ENCODE peak calls at places on chromosome 15, in nine cellular contexts. One of them, this sample, is unnamed.

GRCh38 chr15:89317188-89317720 is 17.4 kb downstream of the POLG start:
- DNase-seq in lower leg skin: no peak
- DNase-seq in osteocyte: no peak
- DNase-seq in neural progenitor cell: no peak
- DNase-seq in heart right ventricle: no peak
- DNase-seq in heart left ventricle: no peak
- DNase-seq in WERI-Rb-1: no peak
- DNase-seq in hepatocyte: no peak
- DNase-seq in cardiac muscle cell: no peak
- DNase-seq in this sample: no peak

GRCh38 chr15:40344631-40345120 is 3.9 kb upstream of the CCDC9B start:
- DNase-seq in hepatocyte: peak
- DNase-seq in cardiac muscle cell: peak
- DNase-seq in WERI-Rb-1: peak
- DNase-seq in heart left ventricle: peak
- DNase-seq in osteocyte: no peak
- DNase-seq in neural progenitor cell: peak
- DNase-seq in heart right ventricle: peak
- DNase-seq in lower leg skin: no peak
- DNase-seq in this sample: peak

GRCh38 chr15:85141601-85142185 is 160.0 kb downstream of the PDE8A start:
- DNase-seq in neural progenitor cell: no peak
- DNase-seq in heart left ventricle: no peak
- DNase-seq in heart right ventricle: no peak
- DNase-seq in WERI-Rb-1: no peak
- DNase-seq in lower leg skin: no peak
- DNase-seq in cardiac muscle cell: no peak
- DNase-seq in osteocyte: no peak
- DNase-seq in hepatocyte: no peak
- DNase-seq in this sample: no peak

GRCh38 chr15:95302206-95302605 is 1028.3 kb upstream of the NR2F2 start:
- DNase-seq in neural progenitor cell: no peak
- DNase-seq in osteocyte: no peak
- DNase-seq in hepatocyte: no peak
- DNase-seq in heart left ventricle: no peak
- DNase-seq in lower leg skin: no peak
- DNase-seq in heart right ventricle: no peak
- DNase-seq in WERI-Rb-1: no peak
- DNase-seq in cardiac muscle cell: peak
- DNase-seq in this sample: no peak

GRCh38 chr15:88897456-88898194 is 2.3 kb upstream of the HAPLN3 start:
- DNase-seq in lower leg skin: peak
- DNase-seq in hepatocyte: peak
- DNase-seq in heart left ventricle: peak
- DNase-seq in neural progenitor cell: peak
- DNase-seq in heart right ventricle: peak
- DNase-seq in osteocyte: peak
- DNase-seq in WERI-Rb-1: peak
- DNase-seq in cardiac muscle cell: peak
- DNase-seq in this sample: peak

GRCh38 chr15:98923579-98923978 is 84.0 kb downstream of the PGPEP1L start:
- DNase-seq in heart left ventricle: no peak
- DNase-seq in hepatocyte: no peak
- DNase-seq in heart right ventricle: no peak
- DNase-seq in cardiac muscle cell: no peak
- DNase-seq in osteocyte: no peak
- DNase-seq in WERI-Rb-1: no peak
- DNase-seq in neural progenitor cell: no peak
- DNase-seq in lower leg skin: peak
- DNase-seq in this sample: no peak

GRCh38 chr15:71207141-71207540 is 91.9 kb downstream of the THSD4 start:
- DNase-seq in hepatocyte: no peak
- DNase-seq in neural progenitor cell: no peak
- DNase-seq in lower leg skin: peak
- DNase-seq in cardiac muscle cell: no peak
- DNase-seq in WERI-Rb-1: no peak
- DNase-seq in osteocyte: no peak
- DNase-seq in heart right ventricle: no peak
- DNase-seq in heart left ventricle: no peak
- DNase-seq in this sample: no peak

GRCh38 chr15:48384616-48385015 is 53.4 kb downstream of the DUT start:
- DNase-seq in heart right ventricle: no peak
- DNase-seq in heart left ventricle: no peak
- DNase-seq in WERI-Rb-1: no peak
- DNase-seq in hepatocyte: no peak
- DNase-seq in neural progenitor cell: no peak
- DNase-seq in cardiac muscle cell: no peak
- DNase-seq in osteocyte: peak
- DNase-seq in lower leg skin: no peak
- DNase-seq in this sample: no peak

GRCh38 chr15:42915654-42916053 is 4.9 kb downstream of the TTBK2 start:
- DNase-seq in osteocyte: no peak
- DNase-seq in WERI-Rb-1: no peak
- DNase-seq in lower leg skin: no peak
- DNase-seq in heart left ventricle: no peak
- DNase-seq in cardiac muscle cell: no peak
- DNase-seq in hepatocyte: no peak
- DNase-seq in neural progenitor cell: no peak
- DNase-seq in heart right ventricle: no peak
- DNase-seq in this sample: no peak

GRCh38 chr15:42679285-42680141 is 57.4 kb downstream of the CDAN1 start:
- DNase-seq in heart right ventricle: peak
- DNase-seq in hepatocyte: no peak
- DNase-seq in WERI-Rb-1: no peak
- DNase-seq in heart left ventricle: no peak
- DNase-seq in neural progenitor cell: no peak
- DNase-seq in osteocyte: no peak
- DNase-seq in cardiac muscle cell: no peak
- DNase-seq in lower leg skin: no peak
- DNase-seq in this sample: no peak

GRCh38 chr15:89917442-89918085 is 4.8 kb upstream of the ARPIN start:
- DNase-seq in WERI-Rb-1: peak
- DNase-seq in heart left ventricle: no peak
- DNase-seq in cardiac muscle cell: no peak
- DNase-seq in lower leg skin: no peak
- DNase-seq in neural progenitor cell: no peak
- DNase-seq in heart right ventricle: no peak
- DNase-seq in osteocyte: no peak
- DNase-seq in hepatocyte: no peak
- DNase-seq in this sample: no peak

GRCh38 chr15:48191574-48192225 is at the start of gene CTXN2:
- DNase-seq in hepatocyte: peak
- DNase-seq in heart right ventricle: no peak
- DNase-seq in neural progenitor cell: peak
- DNase-seq in WERI-Rb-1: no peak
- DNase-seq in osteocyte: no peak
- DNase-seq in lower leg skin: no peak
- DNase-seq in cardiac muscle cell: no peak
- DNase-seq in heart left ventricle: no peak
- DNase-seq in this sample: no peak

GRCh38 chr15:67998599-67999122 is 55.5 kb upstream of the PIAS1 start:
- DNase-seq in heart right ventricle: no peak
- DNase-seq in cardiac muscle cell: peak
- DNase-seq in WERI-Rb-1: no peak
- DNase-seq in heart left ventricle: no peak
- DNase-seq in hepatocyte: no peak
- DNase-seq in osteocyte: no peak
- DNase-seq in lower leg skin: peak
- DNase-seq in neural progenitor cell: no peak
- DNase-seq in this sample: no peak

GRCh38 chr15:63136742-63137141 is 15.1 kb downstream of the LACTB start:
- DNase-seq in neural progenitor cell: no peak
- DNase-seq in osteocyte: no peak
- DNase-seq in cardiac muscle cell: no peak
- DNase-seq in heart right ventricle: no peak
- DNase-seq in WERI-Rb-1: no peak
- DNase-seq in lower leg skin: no peak
- DNase-seq in heart left ventricle: no peak
- DNase-seq in hepatocyte: no peak
- DNase-seq in this sample: no peak

GRCh38 chr15:56249080-56249479 is 5.4 kb upstream of the RFX7 start:
- DNase-seq in WERI-Rb-1: peak
- DNase-seq in heart left ventricle: no peak
- DNase-seq in neural progenitor cell: peak
- DNase-seq in heart right ventricle: no peak
- DNase-seq in lower leg skin: no peak
- DNase-seq in osteocyte: no peak
- DNase-seq in cardiac muscle cell: peak
- DNase-seq in hepatocyte: peak
- DNase-seq in this sample: no peak

GRCh38 chr15:34107315-34107714 is 5.4 kb downstream of the PGBD4 start:
- DNase-seq in heart left ventricle: no peak
- DNase-seq in neural progenitor cell: no peak
- DNase-seq in cardiac muscle cell: no peak
- DNase-seq in hepatocyte: no peak
- DNase-seq in osteocyte: no peak
- DNase-seq in lower leg skin: no peak
- DNase-seq in heart right ventricle: no peak
- DNase-seq in WERI-Rb-1: no peak
- DNase-seq in this sample: no peak

GRCh38 chr15:92033723-92034122 is 180.2 kb downstream of the SLCO3A1 start:
- DNase-seq in neural progenitor cell: no peak
- DNase-seq in heart left ventricle: no peak
- DNase-seq in hepatocyte: no peak
- DNase-seq in WERI-Rb-1: no peak
- DNase-seq in cardiac muscle cell: no peak
- DNase-seq in lower leg skin: peak
- DNase-seq in osteocyte: no peak
- DNase-seq in heart right ventricle: no peak
- DNase-seq in this sample: no peak

GRCh38 chr15:85581495-85581894 is 201.1 kb downstream of the AKAP13 start:
- DNase-seq in hepatocyte: no peak
- DNase-seq in neural progenitor cell: no peak
- DNase-seq in heart right ventricle: peak
- DNase-seq in lower leg skin: peak
- DNase-seq in cardiac muscle cell: peak
- DNase-seq in WERI-Rb-1: no peak
- DNase-seq in heart left ventricle: peak
- DNase-seq in osteocyte: no peak
- DNase-seq in this sample: no peak

GRCh38 chr15:63348392-63348791 is 33.3 kb downstream of the CA12 start:
- DNase-seq in WERI-Rb-1: no peak
- DNase-seq in osteocyte: no peak
- DNase-seq in heart left ventricle: peak
- DNase-seq in heart right ventricle: peak
- DNase-seq in lower leg skin: peak
- DNase-seq in neural progenitor cell: no peak
- DNase-seq in hepatocyte: peak
- DNase-seq in cardiac muscle cell: peak
- DNase-seq in this sample: no peak

GRCh38 chr15:70100495-70101331 is 3.0 kb upstream of the TLE3 start:
- DNase-seq in neural progenitor cell: peak
- DNase-seq in osteocyte: no peak
- DNase-seq in WERI-Rb-1: peak
- DNase-seq in hepatocyte: peak
- DNase-seq in lower leg skin: peak
- DNase-seq in heart right ventricle: no peak
- DNase-seq in cardiac muscle cell: peak
- DNase-seq in heart left ventricle: peak
- DNase-seq in this sample: no peak

GRCh38 chr15:51349156-51349844 is 7.8 kb downstream of the GLDN start:
- DNase-seq in osteocyte: no peak
- DNase-seq in heart right ventricle: peak
- DNase-seq in hepatocyte: no peak
- DNase-seq in heart left ventricle: no peak
- DNase-seq in lower leg skin: no peak
- DNase-seq in WERI-Rb-1: no peak
- DNase-seq in cardiac muscle cell: no peak
- DNase-seq in neural progenitor cell: no peak
- DNase-seq in this sample: no peak
- TF ChIP-seq CTCF in osteocyte: no peak
- TF ChIP-seq CTCF in heart right ventricle: no peak
- TF ChIP-seq CTCF in hepatocyte: no peak
- TF ChIP-seq CTCF in heart left ventricle: no peak
- TF ChIP-seq CTCF in lower leg skin: no peak
- TF ChIP-seq CTCF in WERI-Rb-1: no peak
- TF ChIP-seq CTCF in cardiac muscle cell: no peak
- TF ChIP-seq CTCF in neural progenitor cell: no peak
- TF ChIP-seq CTCF in this sample: no peak

GRCh38 chr15:32935139-32935538 is 217.3 kb downstream of the GREM1 start:
- DNase-seq in neural progenitor cell: no peak
- DNase-seq in hepatocyte: no peak
- DNase-seq in lower leg skin: no peak
- DNase-seq in heart right ventricle: no peak
- DNase-seq in osteocyte: no peak
- DNase-seq in heart left ventricle: no peak
- DNase-seq in WERI-Rb-1: no peak
- DNase-seq in cardiac muscle cell: no peak
- DNase-seq in this sample: no peak

GRCh38 chr15:32941823-32942222 is 224.0 kb downstream of the GREM1 start:
- DNase-seq in heart right ventricle: no peak
- DNase-seq in neural progenitor cell: no peak
- DNase-seq in heart left ventricle: no peak
- DNase-seq in lower leg skin: no peak
- DNase-seq in osteocyte: no peak
- DNase-seq in WERI-Rb-1: peak
- DNase-seq in hepatocyte: no peak
- DNase-seq in cardiac muscle cell: no peak
- DNase-seq in this sample: no peak

GRCh38 chr15:32933241-32933640 is 215.4 kb downstream of the GREM1 start:
- DNase-seq in heart right ventricle: no peak
- DNase-seq in osteocyte: no peak
- DNase-seq in WERI-Rb-1: no peak
- DNase-seq in hepatocyte: no peak
- DNase-seq in cardiac muscle cell: peak
- DNase-seq in heart left ventricle: no peak
- DNase-seq in lower leg skin: no peak
- DNase-seq in neural progenitor cell: no peak
- DNase-seq in this sample: no peak

GRCh38 chr15:32936283-32936918 is 218.6 kb downstream of the GREM1 start:
- DNase-seq in lower leg skin: no peak
- DNase-seq in osteocyte: no peak
- DNase-seq in neural progenitor cell: no peak
- DNase-seq in heart right ventricle: no peak
- DNase-seq in hepatocyte: peak
- DNase-seq in WERI-Rb-1: no peak
- DNase-seq in cardiac muscle cell: peak
- DNase-seq in heart left ventricle: no peak
- DNase-seq in this sample: no peak
- TF ChIP-seq CTCF in lower leg skin: no peak
- TF ChIP-seq CTCF in osteocyte: peak
- TF ChIP-seq CTCF in neural progenitor cell: peak
- TF ChIP-seq CTCF in heart right ventricle: peak
- TF ChIP-seq CTCF in hepatocyte: peak
- TF ChIP-seq CTCF in WERI-Rb-1: peak
- TF ChIP-seq CTCF in cardiac muscle cell: peak
- TF ChIP-seq CTCF in heart left ventricle: peak
- TF ChIP-seq CTCF in this sample: peak

GRCh38 chr15:75641176-75641498 is 1.1 kb upstream of the IMP3 start:
- DNase-seq in heart left ventricle: no peak
- DNase-seq in WERI-Rb-1: no peak
- DNase-seq in lower leg skin: no peak
- DNase-seq in heart right ventricle: no peak
- DNase-seq in osteocyte: no peak
- DNase-seq in cardiac muscle cell: no peak
- DNase-seq in hepatocyte: no peak
- DNase-seq in neural progenitor cell: no peak
- DNase-seq in this sample: no peak
- TF ChIP-seq CTCF in heart left ventricle: no peak
- TF ChIP-seq CTCF in WERI-Rb-1: no peak
- TF ChIP-seq CTCF in lower leg skin: no peak
- TF ChIP-seq CTCF in heart right ventricle: no peak
- TF ChIP-seq CTCF in osteocyte: no peak
- TF ChIP-seq CTCF in cardiac muscle cell: no peak
- TF ChIP-seq CTCF in hepatocyte: no peak
- TF ChIP-seq CTCF in neural progenitor cell: no peak
- TF ChIP-seq CTCF in this sample: no peak

GRCh38 chr15:29656636-29657475 is 165.4 kb downstream of the TJP1 start:
- DNase-seq in hepatocyte: peak
- DNase-seq in osteocyte: peak
- DNase-seq in lower leg skin: no peak
- DNase-seq in heart left ventricle: no peak
- DNase-seq in neural progenitor cell: peak
- DNase-seq in WERI-Rb-1: no peak
- DNase-seq in cardiac muscle cell: peak
- DNase-seq in heart right ventricle: no peak
- DNase-seq in this sample: no peak
- TF ChIP-seq CTCF in hepatocyte: peak
- TF ChIP-seq CTCF in osteocyte: peak
- TF ChIP-seq CTCF in lower leg skin: no peak
- TF ChIP-seq CTCF in heart left ventricle: no peak
- TF ChIP-seq CTCF in neural progenitor cell: peak
- TF ChIP-seq CTCF in WERI-Rb-1: no peak
- TF ChIP-seq CTCF in cardiac muscle cell: no peak
- TF ChIP-seq CTCF in heart right ventricle: no peak
- TF ChIP-seq CTCF in this sample: peak

This sample was measured in type B pancreatic cell.